ENCODE peak calls at places on chromosomes 5 and 9, in nine cellular contexts. C is breast epithelium, X is aorta, A is stomach, F is iPS DF 6.9, T is GM23248, J is fibroblast of lung, Y is A549, P is heart right ventricle. H is an unnamed sample.

GRCh38 chr9:99095565-99095964 is 9.3 kb upstream of the TGFBR1 start:
- DNase-seq in X (no peak), A (no peak), C (no peak), J (no peak), P (no peak), T (no peak), Y (no peak), F (no peak), H (peak; percentile 58)

GRCh38 chr9:35616681-35617459 is 1.3 kb downstream of the CD72 start:
- DNase-seq in A (peak; percentile 77), Y (no peak), C (no peak), T (peak; percentile 79), J (peak; percentile 61), X (peak; percentile 93), F (no peak), P (peak; percentile 76), H (peak; percentile 62)

GRCh38 chr5:168971100-168971499 is 329.8 kb downstream of the SLIT3 start:
- DNase-seq in Y (no peak), T (no peak), A (no peak), X (no peak), C (no peak), J (no peak), F (no peak), P (no peak), H (peak; percentile 22)

GRCh38 chr9:108961151-108961550 is 27.0 kb downstream of the ABITRAM start:
- DNase-seq in A (no peak), P (no peak), Y (no peak), C (no peak), J (no peak), F (no peak), T (no peak), X (no peak), H (no peak)

GRCh38 chr9:111924281-111924680 is 27.7 kb downstream of the UGCG start:
- DNase-seq in P (no peak), C (no peak), J (no peak), X (no peak), A (no peak), F (no peak), T (no peak), Y (no peak), H (no peak)

GRCh38 chr5:132751444-132751843 is 4.2 kb downstream of the CCNI2 start:
- DNase-seq in J (peak; percentile 77), C (no peak), T (peak; percentile 84), F (no peak), A (no peak), Y (no peak), X (no peak), P (no peak), H (no peak)

GRCh38 chr9:111483419-111483861 is 743 bp downstream of the ECPAS start:
- DNase-seq in J (no peak), T (peak; percentile 79), A (no peak), X (peak; percentile 82), C (no peak), P (peak; percentile 57), F (no peak), Y (no peak), H (no peak)

GRCh38 chr5:84524491-84524890 is 139.8 kb upstream of the EDIL3 start:
- DNase-seq in J (peak; percentile 54), P (no peak), C (no peak), X (no peak), Y (no peak), A (no peak), F (no peak), T (no peak), H (no peak)

GRCh38 chr9:109499061-109499630 is 1.0 kb upstream of the PTPN3 start:
- DNase-seq in T (no peak), J (no peak), P (no peak), C (no peak), X (no peak), F (no peak), Y (no peak), A (no peak), H (peak; percentile 70)

GRCh38 chr9:95511232-95511951 is 5.4 kb downstream of the PTCH1 start:
- DNase-seq in P (no peak), C (peak; percentile 54), A (peak; percentile 50), X (no peak), T (peak; percentile 81), Y (peak; percentile 55), J (peak; percentile 80), F (no peak), H (peak; percentile 75)

GRCh38 chr5:119651496-119651895 is 22.1 kb downstream of the FAM170A start:
- DNase-seq in P (no peak), T (no peak), J (no peak), C (no peak), Y (no peak), F (no peak), A (no peak), X (no peak), H (no peak)

GRCh38 chr9:69895185-69895584 is 74.6 kb downstream of the CFAP95 start:
- DNase-seq in J (no peak), A (no peak), F (no peak), Y (peak; percentile 29), C (no peak), P (no peak), T (peak; percentile 12), X (no peak), H (no peak)

GRCh38 chr9:16241231-16241630 is 629.2 kb downstream of the BNC2 start:
- DNase-seq in X (no peak), J (peak; percentile 79), P (no peak), F (no peak), C (no peak), Y (peak; percentile 51), A (no peak), T (peak; percentile 51), H (peak; percentile 49)

DNA sequence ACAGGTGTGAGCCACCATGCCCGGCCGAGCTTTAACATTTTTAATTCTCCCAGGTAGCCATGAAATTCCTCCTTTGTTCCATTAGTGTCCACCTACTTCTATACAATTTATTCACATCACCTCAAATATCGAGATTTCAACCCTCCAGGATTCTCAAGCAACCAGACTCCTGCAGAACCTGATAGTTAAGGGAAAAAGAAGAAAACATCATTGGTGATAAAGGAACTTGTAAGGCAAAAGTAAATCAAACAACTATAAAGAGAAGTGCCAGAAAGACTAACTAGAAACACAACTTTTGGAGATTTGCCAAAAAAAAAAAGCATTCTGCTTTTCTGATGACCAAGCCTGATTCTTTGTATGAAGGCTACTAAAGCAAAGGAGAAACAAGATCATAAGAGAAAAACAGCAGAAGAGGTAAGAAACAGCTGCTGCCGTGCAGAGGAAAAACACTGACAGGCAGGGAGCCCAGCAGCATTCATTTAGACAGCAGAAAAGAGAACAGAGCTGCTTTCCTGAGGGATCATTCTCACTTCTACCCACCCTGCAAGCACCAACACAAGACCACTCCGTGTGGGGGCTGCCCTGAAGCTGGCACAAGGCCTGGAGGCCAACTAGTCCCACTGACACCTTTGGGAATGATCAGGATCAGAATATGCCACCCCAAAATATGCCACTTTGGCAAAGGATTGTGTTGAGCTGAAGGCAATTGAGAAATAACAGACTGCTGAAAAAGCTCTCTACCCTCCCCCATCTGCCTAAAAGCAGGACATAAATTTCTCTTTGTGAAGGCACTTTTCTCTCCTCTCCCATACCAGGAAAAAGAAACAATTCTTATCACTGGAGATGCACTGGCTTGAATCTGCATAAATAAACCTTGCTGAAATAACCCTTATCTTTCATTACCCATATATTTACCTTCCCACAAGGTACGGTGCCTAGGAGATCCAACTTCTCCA is 75.1 kb downstream of the ALDH7A1 start:
- DNase-seq in Y (no peak), P (no peak), J (peak; percentile 45), F (no peak), T (peak; percentile 40), X (no peak), A (no peak), C (no peak), H (no peak)
- H3K4me1 ChIP-seq in Y (no peaks in the 10 kb centered on the region), P (peaks cover 35% of the 10 kb centered on the region), J (peaks cover 8% of the 10 kb centered on the region), F (peaks cover 1% of the 10 kb centered on the region), T (peaks cover 31% of the 10 kb centered on the region), X (peaks cover 6% of the 10 kb centered on the region), A (peaks cover 25% of the 10 kb centered on the region), C (peaks cover 19% of the 10 kb centered on the region), H (peaks cover 10% of the 10 kb centered on the region)

GRCh38 chr9:126502417-126503332 is 111.1 kb upstream of the LMX1B start:
- DNase-seq in F (no peak), X (peak; percentile 70), J (no peak), Y (no peak), C (no peak), T (no peak), P (no peak), A (no peak), H (no peak)
- H3K4me1 ChIP-seq in F (peaks cover 3% of the 10 kb centered on the region), X (no peaks in the 10 kb centered on the region), J (no peaks in the 10 kb centered on the region), Y (peaks cover 12% of the 10 kb centered on the region), C (peaks cover 9% of the 10 kb centered on the region), T (peaks cover 10% of the 10 kb centered on the region), P (peaks cover 22% of the 10 kb centered on the region), A (peaks cover 42% of the 10 kb centered on the region), H (peaks cover 11% of the 10 kb centered on the region)

GRCh38 chr9:128684065-128684324 is 5.0 kb upstream of the SET start:
- DNase-seq in T (no peak), F (no peak), A (no peak), J (no peak), C (no peak), X (no peak), Y (no peak), P (no peak), H (no peak)

GRCh38 chr9:128685636-128686489 is 3.2 kb upstream of the SET start:
- DNase-seq in J (peak; percentile 26), P (no peak), F (no peak), Y (no peak), X (peak; percentile 55), C (no peak), T (no peak), A (peak; percentile 54), H (no peak)

GRCh38 chr9:128685022-128685332 is 4.0 kb upstream of the SET start:
- DNase-seq in C (no peak), T (no peak), P (no peak), J (no peak), F (no peak), A (no peak), X (peak; percentile 38), Y (no peak), H (no peak)

GRCh38 chr9:128683340-128684064 is 5.5 kb upstream of the SET start:
- DNase-seq in Y (peak; percentile 55), F (peak; percentile 87), T (peak; percentile 63), P (peak; percentile 42), C (no peak), A (peak; percentile 72), X (peak; percentile 76), J (peak; percentile 62), H (peak; percentile 70)

GRCh38 chr9:128684325-128685021 is 4.5 kb upstream of the SET start:
- DNase-seq in F (no peak), C (peak; percentile 89), Y (peak; percentile 85), X (peak; percentile 88), J (peak; percentile 70), P (peak; percentile 71), T (peak; percentile 93), A (peak; percentile 92), H (peak; percentile 76)
- H3K4me1 ChIP-seq in F (peaks cover 4% of the 10 kb centered on the region), C (peaks cover 16% of the 10 kb centered on the region), Y (peaks cover 34% of the 10 kb centered on the region), X (no peaks in the 10 kb centered on the region), J (peaks cover 12% of the 10 kb centered on the region), P (peaks cover 30% of the 10 kb centered on the region), T (peaks cover 13% of the 10 kb centered on the region), A (peaks cover 64% of the 10 kb centered on the region), H (peaks cover 6% of the 10 kb centered on the region)

DNA sequence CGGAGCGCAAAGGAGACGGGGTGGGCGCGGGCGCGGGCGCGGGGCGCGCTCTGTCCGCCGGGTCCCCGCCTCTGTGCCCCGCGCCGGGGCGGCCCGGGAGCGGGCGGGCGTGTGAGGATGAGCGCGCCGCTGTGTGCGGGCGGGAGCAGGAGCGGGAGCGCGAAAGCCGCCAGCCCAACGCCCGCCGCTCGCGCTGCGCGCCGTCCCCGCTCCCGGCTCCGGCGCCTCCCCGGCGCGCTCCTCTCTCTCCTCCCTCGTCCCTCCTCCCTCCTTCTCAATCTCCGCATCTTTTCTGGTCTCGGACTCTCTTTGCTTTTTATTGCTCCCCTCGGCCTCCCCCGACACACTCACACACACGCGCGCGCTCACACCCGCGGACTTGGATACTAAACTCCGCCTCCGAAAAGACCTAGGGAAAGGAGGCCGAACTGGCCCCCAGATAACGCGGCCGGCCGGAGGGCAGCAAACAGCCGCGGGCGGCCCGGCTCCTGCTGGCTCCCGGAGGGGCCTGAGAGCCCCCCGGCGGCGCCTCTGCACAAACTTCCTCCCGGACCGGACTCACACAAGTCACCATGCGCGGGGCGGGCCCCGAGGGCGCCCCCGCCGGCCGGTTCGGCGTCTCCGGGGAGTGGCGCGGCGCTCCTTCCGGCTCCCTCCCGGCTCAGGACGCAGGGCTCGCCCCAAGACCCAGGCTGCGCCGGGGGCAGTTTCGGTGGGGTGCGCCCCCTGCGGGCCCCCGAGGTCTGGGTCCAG is at the start of gene FIBCD1:
- DNase-seq in X (no peak), P (no peak), A (no peak), C (no peak), T (peak; percentile 71), F (no peak), Y (peak; percentile 73), J (peak; percentile 44), H (peak; percentile 8)
- H3K4me1 ChIP-seq in X (no peaks in the 10 kb centered on the region), P (peaks cover 42% of the 10 kb centered on the region), A (peaks cover 43% of the 10 kb centered on the region), C (peaks cover 9% of the 10 kb centered on the region), T (peaks cover 11% of the 10 kb centered on the region), F (peaks cover 16% of the 10 kb centered on the region), Y (peaks cover 42% of the 10 kb centered on the region), J (peaks cover 32% of the 10 kb centered on the region), H (peaks cover 21% of the 10 kb centered on the region)